ENCODE peak calls at places on chromosomes 7 and 10, in ten cellular contexts. D is GM23248; T is mesenchymal stem cell; V is endodermal cell; A is heart left ventricle; Z is naive thymus-derived CD4-positive, alpha-beta T cell; X is tibial artery; J is hepatocyte; R is IMR-90; L is MM.1S. E is an unnamed sample. For H3K36me3 and H3K9me3, the result is how much of the 10 kb centered on the place peaks cover.

GRCh38 chr7:2042650-2043049 is 190.1 kb downstream of the MAD1L1 start:
- DNase-seq in D (no peak), T (no peak), V (no peak), A (no peak), Z (no peak), X (peak), J (no peak), R (no peak), L (no peak), E (no peak)

GRCh38 chr10:59894114-59894513 is 12.2 kb downstream of the CCDC6 start:
- DNase-seq in D (peak), T (no peak), V (no peak), A (peak), Z (no peak), X (no peak), J (no peak), R (peak), L (no peak), E (peak)

GRCh38 chr10:68871731-68872342 is 29.3 kb upstream of the DDX50 start:
- DNase-seq in D (peak), T (peak), V (no peak), A (no peak), Z (no peak), X (no peak), J (peak), R (peak), L (no peak), E (peak)

GRCh38 chr7:130154131-130154500 is 51.1 kb downstream of the TMEM209 start:
- DNase-seq in D (no peak), T (no peak), V (peak), A (no peak), Z (no peak), X (no peak), J (no peak), R (no peak), L (peak), E (no peak)

GRCh38 chr10:3924344-3924743 is 139.3 kb upstream of the KLF6 start:
- DNase-seq in D (peak), T (peak), V (no peak), A (no peak), Z (no peak), X (no peak), J (no peak), R (peak), L (no peak), E (peak)

GRCh38 chr10:127909716-127910463 is 3.0 kb downstream of the PTPRE start:
- DNase-seq in D (peak), T (peak), V (no peak), A (no peak), Z (no peak), X (no peak), J (no peak), R (no peak), L (no peak), E (no peak)

GRCh38 chr10:95525033-95525418 is 36.1 kb downstream of the SORBS1 start:
- DNase-seq in D (no peak), T (no peak), V (no peak), A (no peak), Z (no peak), X (no peak), J (no peak), R (no peak), L (no peak), E (no peak)

GRCh38 chr7:84022686-84023308 is 171.8 kb downstream of the SEMA3A start:
- DNase-seq in D (no peak), T (peak), V (no peak), A (no peak), Z (no peak), X (no peak), J (peak), R (peak), L (no peak), E (no peak)

GRCh38 chr10:27030060-27030459 is 70.2 kb downstream of the ANKRD26 start:
- DNase-seq in D (no peak), T (no peak), V (no peak), A (no peak), Z (no peak), X (no peak), J (no peak), R (peak), L (no peak), E (no peak)

GRCh38 chr10:8468477-8468876 is 414.0 kb downstream of the GATA3 start:
- DNase-seq in D (no peak), T (no peak), V (no peak), A (no peak), Z (no peak), X (no peak), J (no peak), R (no peak), L (no peak), E (no peak)
- H3K36me3 ChIP-seq in D (under half), T (under half), V (under half), A (under half), Z (under half), X (under half), J (under half), R (under half), L (under half), E (under half)

DNA sequence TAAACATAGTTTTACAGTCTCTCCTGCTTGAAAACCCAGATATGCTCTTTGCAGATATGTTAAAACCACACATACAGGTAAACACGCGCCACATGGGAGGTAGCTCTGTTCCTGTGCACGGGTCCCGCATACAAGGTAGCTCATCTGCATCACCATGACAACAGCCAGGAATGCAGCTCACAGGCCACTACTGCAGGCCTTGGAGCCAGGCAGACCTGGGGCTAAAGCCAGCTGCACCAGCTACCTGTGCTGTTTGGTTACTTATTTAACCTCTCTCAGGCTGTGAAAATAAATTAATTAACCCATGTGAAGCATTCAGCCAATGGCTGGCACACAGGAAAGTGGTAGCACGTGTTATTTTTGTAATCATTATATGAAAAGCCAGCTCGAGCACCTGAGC is 428.3 kb downstream of the TNS3 start:
- DNase-seq in D (no peak), T (no peak), V (peak), A (no peak), Z (no peak), X (no peak), J (peak), R (no peak), L (no peak), E (no peak)
- H3K4me3 ChIP-seq in D (no peak), T (no peak), V (no peak), A (no peak), Z (no peak), X (no peak), J (no peak), R (no peak), L (no peak), E (no peak)

GRCh38 chr10:130424418-130424817 is 288.2 kb downstream of the GLRX3 start:
- DNase-seq in D (no peak), T (no peak), V (peak), A (no peak), Z (no peak), X (no peak), J (no peak), R (no peak), L (no peak), E (no peak)
- H3K9me3 ChIP-seq in D (under half), T (under half), V (under half), A (under half), Z (under half), X (under half), J (under half), R (half or more), L (under half), E (under half)

DNA sequence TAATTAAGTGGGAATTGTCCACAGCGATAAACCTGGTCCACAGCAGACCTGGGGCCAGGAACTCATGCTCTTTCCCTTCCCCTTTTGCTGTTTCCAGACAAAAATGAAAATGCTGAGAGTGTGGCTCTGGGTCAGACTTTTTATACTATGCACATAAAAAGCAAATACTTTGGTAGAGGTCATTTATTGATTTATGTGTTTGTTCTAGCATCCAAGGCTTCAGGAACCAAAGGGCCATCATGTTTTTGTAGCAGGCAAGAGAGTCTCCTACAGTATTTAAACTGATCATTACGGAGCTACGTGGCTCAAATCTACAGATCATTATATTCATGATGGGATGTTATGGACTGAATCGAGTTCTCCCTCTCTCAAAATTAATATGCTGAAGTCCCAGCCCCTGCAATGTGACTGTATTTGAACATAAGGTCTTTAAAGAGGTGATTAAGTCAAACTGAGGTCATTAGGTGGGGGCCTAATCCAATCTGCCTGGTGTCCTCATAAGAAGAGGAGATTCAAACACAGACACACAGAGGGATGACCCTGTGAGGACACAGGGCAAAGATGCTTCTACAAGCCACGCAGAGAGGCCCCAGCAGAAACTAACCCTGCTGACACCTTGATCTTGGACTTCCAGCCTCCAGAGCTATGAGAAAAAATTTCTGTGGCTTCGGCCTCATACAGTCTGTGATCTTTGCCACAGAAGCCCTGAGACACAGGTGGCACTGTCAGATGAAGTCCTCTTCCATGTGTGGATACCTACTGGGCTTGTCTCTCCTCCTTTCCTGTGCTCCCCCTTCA is 46.1 kb upstream of the RNF32 start:
- DNase-seq in D (no peak), T (no peak), V (no peak), A (no peak), Z (no peak), X (no peak), J (no peak), R (no peak), L (no peak), E (no peak)
- H3K36me3 ChIP-seq in D (under half), T (under half), V (under half), A (under half), Z (under half), X (under half), J (under half), R (under half), L (under half), E (under half)